ENCODE peak calls at places on chromosomes 13 and 19, in eight cellular contexts. A, N, Y, P, D, W, V and C are unnamed samples.

GRCh38 chr13:105814902-105815250 is 720.6 kb downstream of the EFNB2 start:
- DNase-seq in A (no peak), N (no peak), Y (no peak), P (no peak), D (no peak), W (no peak), V (no peak), C (no peak)

GRCh38 chr13:73849292-73849691 is 284.9 kb downstream of the KLF12 start:
- DNase-seq in A (no peak), N (no peak), Y (no peak), P (peak; percentile 80), D (peak; percentile 28), W (peak; percentile 61), V (peak; percentile 33), C (peak; percentile 30)

GRCh38 chr19:46036745-46037126 is 4.1 kb downstream of the IGFL4 start:
- DNase-seq in A (no peak), N (no peak), Y (no peak), P (no peak), D (no peak), W (no peak), V (no peak), C (no peak)

GRCh38 chr13:37492061-37492460 is 106.5 kb downstream of the POSTN start:
- DNase-seq in A (no peak), N (no peak), Y (no peak), P (no peak), D (no peak), W (no peak), V (no peak), C (no peak)

GRCh38 chr19:41426952-41427646 is at the start of gene B3GNT8:
- DNase-seq in A (peak; percentile 36), N (no peak), Y (no peak), P (no peak), D (peak; percentile 88), W (peak; percentile 28), V (no peak), C (peak; percentile 96)

GRCh38 chr19:51329411-51329810 is 12.5 kb downstream of the VSIG10L start:
- DNase-seq in A (no peak), N (no peak), Y (no peak), P (no peak), D (no peak), W (no peak), V (no peak), C (no peak)

GRCh38 chr19:15332311-15332996 is at the start of gene BRD4:
- DNase-seq in A (peak; percentile 66), N (no peak), Y (peak; percentile 69), P (peak; percentile 45), D (peak; percentile 90), W (no peak), V (peak; percentile 62), C (peak; percentile 98)

GRCh38 chr19:10088949-10089554 is 2.9 kb downstream of the SHFL start:
- DNase-seq in A (no peak), N (no peak), Y (no peak), P (no peak), D (no peak), W (no peak), V (no peak), C (no peak)

GRCh38 chr19:33139165-33139564 is 7.3 kb downstream of the WDR88 start:
- DNase-seq in A (no peak), N (no peak), Y (no peak), P (no peak), D (no peak), W (no peak), V (no peak), C (no peak)

GRCh38 chr19:10431254-10431942 is 11.1 kb downstream of the PDE4A start:
- DNase-seq in A (no peak), N (no peak), Y (no peak), P (no peak), D (no peak), W (no peak), V (peak; percentile 37), C (no peak)

GRCh38 chr13:52147225-52147624 is 12.2 kb downstream of the NEK3 start:
- DNase-seq in A (no peak), N (no peak), Y (no peak), P (no peak), D (no peak), W (no peak), V (no peak), C (no peak)

GRCh38 chr19:4713384-4713951 is 10.2 kb downstream of the DPP9 start:
- DNase-seq in A (no peak), N (peak; percentile 94), Y (no peak), P (no peak), D (peak; percentile 99), W (no peak), V (peak; percentile 100), C (peak; percentile 67)

GRCh38 chr19:5103061-5103701 is 134.3 kb downstream of the KDM4B start:
- DNase-seq in A (no peak), N (no peak), Y (peak; percentile 56), P (no peak), D (peak; percentile 75), W (no peak), V (no peak), C (no peak)

GRCh38 chr13:76965759-76966421 is 17.6 kb downstream of the ACOD1 start:
- DNase-seq in A (no peak), N (no peak), Y (peak; percentile 19), P (peak; percentile 97), D (peak; percentile 70), W (no peak), V (peak; percentile 18), C (no peak)

GRCh38 chr13:24742294-24742693 is 21.7 kb upstream of the RNF17 start:
- DNase-seq in A (no peak), N (no peak), Y (no peak), P (no peak), D (no peak), W (no peak), V (no peak), C (peak; percentile 52)

GRCh38 chr19:15180451-15181390 is 20.1 kb downstream of the NOTCH3 start:
- DNase-seq in A (no peak), N (no peak), Y (no peak), P (no peak), D (no peak), W (peak; percentile 51), V (no peak), C (peak; percentile 56)